ENCODE peak calls at places on chromosomes 13 and 19, in nine cellular contexts. One of them, this sample, is unnamed.

GRCh38 chr19:17755533-17755885 is 4.2 kb downstream of the FCHO1 start:
- DNase-seq in BE2C: no peak
- DNase-seq in stimulated activated CD8-positive, alpha-beta memory T cell treated with anti-CD3 and anti-CD28 coated beads, Interleukin-12 subunit alpha, Interleukin-12 subunit beta, amount 100 ng/mL, for 4 hours: no peak
- DNase-seq in CD8-positive, alpha-beta T cell: no peak
- DNase-seq in upper lobe of left lung: no peak
- DNase-seq in mucosa of gallbladder: no peak
- DNase-seq in HuH-7.5: no peak
- DNase-seq in HEK293T: no peak
- DNase-seq in activated naive CD4-positive, alpha-beta T cell treated with anti-CD3 and anti-CD28 coated beads, Interleukin-2, amount 10 ng/mL, durations not matched to agents 7 days and 5 days: no peak
- DNase-seq in this sample: no peak

GRCh38 chr13:40662866-40663265 is 3.6 kb downstream of the FOXO1 start:
- DNase-seq in BE2C: no peak
- DNase-seq in stimulated activated CD8-positive, alpha-beta memory T cell treated with anti-CD3 and anti-CD28 coated beads, Interleukin-12 subunit alpha, Interleukin-12 subunit beta, amount 100 ng/mL, for 4 hours: no peak
- DNase-seq in CD8-positive, alpha-beta T cell: no peak
- DNase-seq in upper lobe of left lung: no peak
- DNase-seq in mucosa of gallbladder: no peak
- DNase-seq in HuH-7.5: no peak
- DNase-seq in HEK293T: no peak
- DNase-seq in activated naive CD4-positive, alpha-beta T cell treated with anti-CD3 and anti-CD28 coated beads, Interleukin-2, amount 10 ng/mL, durations not matched to agents 7 days and 5 days: no peak
- DNase-seq in this sample: no peak

GRCh38 chr19:23998568-23998967 is 83.9 kb downstream of the ZNF726 start:
- DNase-seq in BE2C: no peak
- DNase-seq in stimulated activated CD8-positive, alpha-beta memory T cell treated with anti-CD3 and anti-CD28 coated beads, Interleukin-12 subunit alpha, Interleukin-12 subunit beta, amount 100 ng/mL, for 4 hours: no peak
- DNase-seq in CD8-positive, alpha-beta T cell: no peak
- DNase-seq in upper lobe of left lung: no peak
- DNase-seq in mucosa of gallbladder: no peak
- DNase-seq in HuH-7.5: no peak
- DNase-seq in HEK293T: no peak
- DNase-seq in activated naive CD4-positive, alpha-beta T cell treated with anti-CD3 and anti-CD28 coated beads, Interleukin-2, amount 10 ng/mL, durations not matched to agents 7 days and 5 days: no peak
- DNase-seq in this sample: no peak

GRCh38 chr19:21468791-21469190 is 36.6 kb upstream of the ZNF429 start:
- DNase-seq in BE2C: no peak
- DNase-seq in stimulated activated CD8-positive, alpha-beta memory T cell treated with anti-CD3 and anti-CD28 coated beads, Interleukin-12 subunit alpha, Interleukin-12 subunit beta, amount 100 ng/mL, for 4 hours: no peak
- DNase-seq in CD8-positive, alpha-beta T cell: no peak
- DNase-seq in upper lobe of left lung: no peak
- DNase-seq in mucosa of gallbladder: no peak
- DNase-seq in HuH-7.5: no peak
- DNase-seq in HEK293T: no peak
- DNase-seq in activated naive CD4-positive, alpha-beta T cell treated with anti-CD3 and anti-CD28 coated beads, Interleukin-2, amount 10 ng/mL, durations not matched to agents 7 days and 5 days: no peak
- DNase-seq in this sample: no peak

GRCh38 chr13:113350065-113350937 is 13.6 kb downstream of the GRTP1 start:
- DNase-seq in BE2C: no peak
- DNase-seq in stimulated activated CD8-positive, alpha-beta memory T cell treated with anti-CD3 and anti-CD28 coated beads, Interleukin-12 subunit alpha, Interleukin-12 subunit beta, amount 100 ng/mL, for 4 hours: no peak
- DNase-seq in CD8-positive, alpha-beta T cell: no peak
- DNase-seq in upper lobe of left lung: no peak
- DNase-seq in mucosa of gallbladder: no peak
- DNase-seq in HuH-7.5: no peak
- DNase-seq in HEK293T: no peak
- DNase-seq in activated naive CD4-positive, alpha-beta T cell treated with anti-CD3 and anti-CD28 coated beads, Interleukin-2, amount 10 ng/mL, durations not matched to agents 7 days and 5 days: no peak
- DNase-seq in this sample: no peak

GRCh38 chr19:50759886-50760285 is 10.4 kb upstream of the GPR32 start:
- DNase-seq in BE2C: peak
- DNase-seq in stimulated activated CD8-positive, alpha-beta memory T cell treated with anti-CD3 and anti-CD28 coated beads, Interleukin-12 subunit alpha, Interleukin-12 subunit beta, amount 100 ng/mL, for 4 hours: no peak
- DNase-seq in CD8-positive, alpha-beta T cell: no peak
- DNase-seq in upper lobe of left lung: no peak
- DNase-seq in mucosa of gallbladder: no peak
- DNase-seq in HuH-7.5: no peak
- DNase-seq in HEK293T: peak
- DNase-seq in activated naive CD4-positive, alpha-beta T cell treated with anti-CD3 and anti-CD28 coated beads, Interleukin-2, amount 10 ng/mL, durations not matched to agents 7 days and 5 days: no peak
- DNase-seq in this sample: no peak

GRCh38 chr19:46685189-46685588 is 24.2 kb upstream of the DACT3 start:
- DNase-seq in BE2C: no peak
- DNase-seq in stimulated activated CD8-positive, alpha-beta memory T cell treated with anti-CD3 and anti-CD28 coated beads, Interleukin-12 subunit alpha, Interleukin-12 subunit beta, amount 100 ng/mL, for 4 hours: no peak
- DNase-seq in CD8-positive, alpha-beta T cell: no peak
- DNase-seq in upper lobe of left lung: no peak
- DNase-seq in mucosa of gallbladder: no peak
- DNase-seq in HuH-7.5: no peak
- DNase-seq in HEK293T: no peak
- DNase-seq in activated naive CD4-positive, alpha-beta T cell treated with anti-CD3 and anti-CD28 coated beads, Interleukin-2, amount 10 ng/mL, durations not matched to agents 7 days and 5 days: no peak
- DNase-seq in this sample: no peak

GRCh38 chr19:45526143-45526542 is 18.9 kb downstream of the VASP start:
- DNase-seq in BE2C: peak
- DNase-seq in stimulated activated CD8-positive, alpha-beta memory T cell treated with anti-CD3 and anti-CD28 coated beads, Interleukin-12 subunit alpha, Interleukin-12 subunit beta, amount 100 ng/mL, for 4 hours: no peak
- DNase-seq in CD8-positive, alpha-beta T cell: no peak
- DNase-seq in upper lobe of left lung: peak
- DNase-seq in mucosa of gallbladder: peak
- DNase-seq in HuH-7.5: peak
- DNase-seq in HEK293T: peak
- DNase-seq in activated naive CD4-positive, alpha-beta T cell treated with anti-CD3 and anti-CD28 coated beads, Interleukin-2, amount 10 ng/mL, durations not matched to agents 7 days and 5 days: no peak
- DNase-seq in this sample: peak

GRCh38 chr13:40137400-40137799 is 481.9 kb downstream of the COG6 start:
- DNase-seq in BE2C: no peak
- DNase-seq in stimulated activated CD8-positive, alpha-beta memory T cell treated with anti-CD3 and anti-CD28 coated beads, Interleukin-12 subunit alpha, Interleukin-12 subunit beta, amount 100 ng/mL, for 4 hours: no peak
- DNase-seq in CD8-positive, alpha-beta T cell: no peak
- DNase-seq in upper lobe of left lung: no peak
- DNase-seq in mucosa of gallbladder: no peak
- DNase-seq in HuH-7.5: no peak
- DNase-seq in HEK293T: no peak
- DNase-seq in activated naive CD4-positive, alpha-beta T cell treated with anti-CD3 and anti-CD28 coated beads, Interleukin-2, amount 10 ng/mL, durations not matched to agents 7 days and 5 days: no peak
- DNase-seq in this sample: no peak

GRCh38 chr19:322616-323015 is 22.0 kb downstream of the MIER2 start:
- DNase-seq in BE2C: no peak
- DNase-seq in stimulated activated CD8-positive, alpha-beta memory T cell treated with anti-CD3 and anti-CD28 coated beads, Interleukin-12 subunit alpha, Interleukin-12 subunit beta, amount 100 ng/mL, for 4 hours: no peak
- DNase-seq in CD8-positive, alpha-beta T cell: no peak
- DNase-seq in upper lobe of left lung: no peak
- DNase-seq in mucosa of gallbladder: no peak
- DNase-seq in HuH-7.5: no peak
- DNase-seq in HEK293T: no peak
- DNase-seq in activated naive CD4-positive, alpha-beta T cell treated with anti-CD3 and anti-CD28 coated beads, Interleukin-2, amount 10 ng/mL, durations not matched to agents 7 days and 5 days: no peak
- DNase-seq in this sample: no peak

GRCh38 chr19:7191946-7192691 is 102.1 kb downstream of the INSR start:
- DNase-seq in BE2C: no peak
- DNase-seq in stimulated activated CD8-positive, alpha-beta memory T cell treated with anti-CD3 and anti-CD28 coated beads, Interleukin-12 subunit alpha, Interleukin-12 subunit beta, amount 100 ng/mL, for 4 hours: peak
- DNase-seq in CD8-positive, alpha-beta T cell: peak
- DNase-seq in upper lobe of left lung: peak
- DNase-seq in mucosa of gallbladder: no peak
- DNase-seq in HuH-7.5: no peak
- DNase-seq in HEK293T: no peak
- DNase-seq in activated naive CD4-positive, alpha-beta T cell treated with anti-CD3 and anti-CD28 coated beads, Interleukin-2, amount 10 ng/mL, durations not matched to agents 7 days and 5 days: peak
- DNase-seq in this sample: no peak

GRCh38 chr13:79642596-79642995 is 161.6 kb downstream of the NDFIP2 start:
- DNase-seq in BE2C: no peak
- DNase-seq in stimulated activated CD8-positive, alpha-beta memory T cell treated with anti-CD3 and anti-CD28 coated beads, Interleukin-12 subunit alpha, Interleukin-12 subunit beta, amount 100 ng/mL, for 4 hours: no peak
- DNase-seq in CD8-positive, alpha-beta T cell: no peak
- DNase-seq in upper lobe of left lung: no peak
- DNase-seq in mucosa of gallbladder: no peak
- DNase-seq in HuH-7.5: no peak
- DNase-seq in HEK293T: no peak
- DNase-seq in activated naive CD4-positive, alpha-beta T cell treated with anti-CD3 and anti-CD28 coated beads, Interleukin-2, amount 10 ng/mL, durations not matched to agents 7 days and 5 days: no peak
- DNase-seq in this sample: no peak

GRCh38 chr13:51330741-51331140 is 8.8 kb upstream of the SERPINE3 start:
- DNase-seq in BE2C: no peak
- DNase-seq in stimulated activated CD8-positive, alpha-beta memory T cell treated with anti-CD3 and anti-CD28 coated beads, Interleukin-12 subunit alpha, Interleukin-12 subunit beta, amount 100 ng/mL, for 4 hours: no peak
- DNase-seq in CD8-positive, alpha-beta T cell: no peak
- DNase-seq in upper lobe of left lung: no peak
- DNase-seq in mucosa of gallbladder: no peak
- DNase-seq in HuH-7.5: no peak
- DNase-seq in HEK293T: no peak
- DNase-seq in activated naive CD4-positive, alpha-beta T cell treated with anti-CD3 and anti-CD28 coated beads, Interleukin-2, amount 10 ng/mL, durations not matched to agents 7 days and 5 days: no peak
- DNase-seq in this sample: no peak

GRCh38 chr19:55070755-55071502 is 4.7 kb upstream of the EPS8L1 start:
- DNase-seq in BE2C: no peak
- DNase-seq in stimulated activated CD8-positive, alpha-beta memory T cell treated with anti-CD3 and anti-CD28 coated beads, Interleukin-12 subunit alpha, Interleukin-12 subunit beta, amount 100 ng/mL, for 4 hours: no peak
- DNase-seq in CD8-positive, alpha-beta T cell: no peak
- DNase-seq in upper lobe of left lung: no peak
- DNase-seq in mucosa of gallbladder: peak
- DNase-seq in HuH-7.5: no peak
- DNase-seq in HEK293T: no peak
- DNase-seq in activated naive CD4-positive, alpha-beta T cell treated with anti-CD3 and anti-CD28 coated beads, Interleukin-2, amount 10 ng/mL, durations not matched to agents 7 days and 5 days: no peak
- DNase-seq in this sample: peak

GRCh38 chr13:110464547-110465343 is 96.8 kb downstream of the RAB20 start:
- DNase-seq in BE2C: no peak
- DNase-seq in stimulated activated CD8-positive, alpha-beta memory T cell treated with anti-CD3 and anti-CD28 coated beads, Interleukin-12 subunit alpha, Interleukin-12 subunit beta, amount 100 ng/mL, for 4 hours: no peak
- DNase-seq in CD8-positive, alpha-beta T cell: no peak
- DNase-seq in upper lobe of left lung: no peak
- DNase-seq in mucosa of gallbladder: no peak
- DNase-seq in HuH-7.5: no peak
- DNase-seq in HEK293T: no peak
- DNase-seq in activated naive CD4-positive, alpha-beta T cell treated with anti-CD3 and anti-CD28 coated beads, Interleukin-2, amount 10 ng/mL, durations not matched to agents 7 days and 5 days: no peak
- DNase-seq in this sample: no peak

GRCh38 chr19:49874503-49875157 is 2.5 kb downstream of the AKT1S1 start:
- DNase-seq in BE2C: no peak
- DNase-seq in stimulated activated CD8-positive, alpha-beta memory T cell treated with anti-CD3 and anti-CD28 coated beads, Interleukin-12 subunit alpha, Interleukin-12 subunit beta, amount 100 ng/mL, for 4 hours: no peak
- DNase-seq in CD8-positive, alpha-beta T cell: no peak
- DNase-seq in upper lobe of left lung: no peak
- DNase-seq in mucosa of gallbladder: no peak
- DNase-seq in HuH-7.5: no peak
- DNase-seq in HEK293T: no peak
- DNase-seq in activated naive CD4-positive, alpha-beta T cell treated with anti-CD3 and anti-CD28 coated beads, Interleukin-2, amount 10 ng/mL, durations not matched to agents 7 days and 5 days: no peak
- DNase-seq in this sample: no peak

GRCh38 chr19:39824143-39825092 is 9.5 kb downstream of the DYRK1B start:
- DNase-seq in BE2C: peak
- DNase-seq in stimulated activated CD8-positive, alpha-beta memory T cell treated with anti-CD3 and anti-CD28 coated beads, Interleukin-12 subunit alpha, Interleukin-12 subunit beta, amount 100 ng/mL, for 4 hours: peak
- DNase-seq in CD8-positive, alpha-beta T cell: peak
- DNase-seq in upper lobe of left lung: peak
- DNase-seq in mucosa of gallbladder: peak
- DNase-seq in HuH-7.5: peak
- DNase-seq in HEK293T: peak
- DNase-seq in activated naive CD4-positive, alpha-beta T cell treated with anti-CD3 and anti-CD28 coated beads, Interleukin-2, amount 10 ng/mL, durations not matched to agents 7 days and 5 days: peak
- DNase-seq in this sample: no peak

GRCh38 chr19:48724796-48725753 is 5.5 kb upstream of the MAMSTR start:
- DNase-seq in BE2C: peak
- DNase-seq in stimulated activated CD8-positive, alpha-beta memory T cell treated with anti-CD3 and anti-CD28 coated beads, Interleukin-12 subunit alpha, Interleukin-12 subunit beta, amount 100 ng/mL, for 4 hours: no peak
- DNase-seq in CD8-positive, alpha-beta T cell: no peak
- DNase-seq in upper lobe of left lung: no peak
- DNase-seq in mucosa of gallbladder: peak
- DNase-seq in HuH-7.5: no peak
- DNase-seq in HEK293T: peak
- DNase-seq in activated naive CD4-positive, alpha-beta T cell treated with anti-CD3 and anti-CD28 coated beads, Interleukin-2, amount 10 ng/mL, durations not matched to agents 7 days and 5 days: no peak
- DNase-seq in this sample: peak

GRCh38 chr13:75052616-75053015 is 429.4 kb downstream of the TBC1D4 start:
- DNase-seq in BE2C: no peak
- DNase-seq in stimulated activated CD8-positive, alpha-beta memory T cell treated with anti-CD3 and anti-CD28 coated beads, Interleukin-12 subunit alpha, Interleukin-12 subunit beta, amount 100 ng/mL, for 4 hours: no peak
- DNase-seq in CD8-positive, alpha-beta T cell: no peak
- DNase-seq in upper lobe of left lung: no peak
- DNase-seq in mucosa of gallbladder: no peak
- DNase-seq in HuH-7.5: no peak
- DNase-seq in HEK293T: no peak
- DNase-seq in activated naive CD4-positive, alpha-beta T cell treated with anti-CD3 and anti-CD28 coated beads, Interleukin-2, amount 10 ng/mL, durations not matched to agents 7 days and 5 days: no peak
- DNase-seq in this sample: no peak

GRCh38 chr13:113211774-113212173 is 2.4 kb downstream of the CUL4A start:
- DNase-seq in BE2C: peak
- DNase-seq in stimulated activated CD8-positive, alpha-beta memory T cell treated with anti-CD3 and anti-CD28 coated beads, Interleukin-12 subunit alpha, Interleukin-12 subunit beta, amount 100 ng/mL, for 4 hours: no peak
- DNase-seq in CD8-positive, alpha-beta T cell: no peak
- DNase-seq in upper lobe of left lung: no peak
- DNase-seq in mucosa of gallbladder: no peak
- DNase-seq in HuH-7.5: no peak
- DNase-seq in HEK293T: no peak
- DNase-seq in activated naive CD4-positive, alpha-beta T cell treated with anti-CD3 and anti-CD28 coated beads, Interleukin-2, amount 10 ng/mL, durations not matched to agents 7 days and 5 days: peak
- DNase-seq in this sample: no peak

GRCh38 chr13:77563110-77563509 is 27.6 kb downstream of the SCEL start:
- DNase-seq in BE2C: no peak
- DNase-seq in stimulated activated CD8-positive, alpha-beta memory T cell treated with anti-CD3 and anti-CD28 coated beads, Interleukin-12 subunit alpha, Interleukin-12 subunit beta, amount 100 ng/mL, for 4 hours: no peak
- DNase-seq in CD8-positive, alpha-beta T cell: no peak
- DNase-seq in upper lobe of left lung: no peak
- DNase-seq in mucosa of gallbladder: no peak
- DNase-seq in HuH-7.5: no peak
- DNase-seq in HEK293T: no peak
- DNase-seq in activated naive CD4-positive, alpha-beta T cell treated with anti-CD3 and anti-CD28 coated beads, Interleukin-2, amount 10 ng/mL, durations not matched to agents 7 days and 5 days: no peak
- DNase-seq in this sample: no peak

GRCh38 chr13:43122706-43123268 is 99.4 kb downstream of the DNAJC15 start:
- DNase-seq in BE2C: peak
- DNase-seq in stimulated activated CD8-positive, alpha-beta memory T cell treated with anti-CD3 and anti-CD28 coated beads, Interleukin-12 subunit alpha, Interleukin-12 subunit beta, amount 100 ng/mL, for 4 hours: no peak
- DNase-seq in CD8-positive, alpha-beta T cell: no peak
- DNase-seq in upper lobe of left lung: no peak
- DNase-seq in mucosa of gallbladder: no peak
- DNase-seq in HuH-7.5: no peak
- DNase-seq in HEK293T: no peak
- DNase-seq in activated naive CD4-positive, alpha-beta T cell treated with anti-CD3 and anti-CD28 coated beads, Interleukin-2, amount 10 ng/mL, durations not matched to agents 7 days and 5 days: no peak
- DNase-seq in this sample: no peak

GRCh38 chr19:6047741-6048231 is 62.5 kb downstream of the RFX2 start:
- DNase-seq in BE2C: peak
- DNase-seq in stimulated activated CD8-positive, alpha-beta memory T cell treated with anti-CD3 and anti-CD28 coated beads, Interleukin-12 subunit alpha, Interleukin-12 subunit beta, amount 100 ng/mL, for 4 hours: no peak
- DNase-seq in CD8-positive, alpha-beta T cell: no peak
- DNase-seq in upper lobe of left lung: no peak
- DNase-seq in mucosa of gallbladder: peak
- DNase-seq in HuH-7.5: peak
- DNase-seq in HEK293T: peak
- DNase-seq in activated naive CD4-positive, alpha-beta T cell treated with anti-CD3 and anti-CD28 coated beads, Interleukin-2, amount 10 ng/mL, durations not matched to agents 7 days and 5 days: no peak
- DNase-seq in this sample: peak

GRCh38 chr19:9362905-9363304 is at the start of gene ZNF177:
- DNase-seq in BE2C: peak
- DNase-seq in stimulated activated CD8-positive, alpha-beta memory T cell treated with anti-CD3 and anti-CD28 coated beads, Interleukin-12 subunit alpha, Interleukin-12 subunit beta, amount 100 ng/mL, for 4 hours: no peak
- DNase-seq in CD8-positive, alpha-beta T cell: no peak
- DNase-seq in upper lobe of left lung: no peak
- DNase-seq in mucosa of gallbladder: no peak
- DNase-seq in HuH-7.5: no peak
- DNase-seq in HEK293T: no peak
- DNase-seq in activated naive CD4-positive, alpha-beta T cell treated with anti-CD3 and anti-CD28 coated beads, Interleukin-2, amount 10 ng/mL, durations not matched to agents 7 days and 5 days: peak
- DNase-seq in this sample: no peak

GRCh38 chr13:48920730-48921129 is 55.0 kb upstream of the FNDC3A start:
- DNase-seq in BE2C: no peak
- DNase-seq in stimulated activated CD8-positive, alpha-beta memory T cell treated with anti-CD3 and anti-CD28 coated beads, Interleukin-12 subunit alpha, Interleukin-12 subunit beta, amount 100 ng/mL, for 4 hours: no peak
- DNase-seq in CD8-positive, alpha-beta T cell: no peak
- DNase-seq in upper lobe of left lung: no peak
- DNase-seq in mucosa of gallbladder: no peak
- DNase-seq in HuH-7.5: no peak
- DNase-seq in HEK293T: no peak
- DNase-seq in activated naive CD4-positive, alpha-beta T cell treated with anti-CD3 and anti-CD28 coated beads, Interleukin-2, amount 10 ng/mL, durations not matched to agents 7 days and 5 days: no peak
- DNase-seq in this sample: no peak

GRCh38 chr13:89816404-89816803 is 1531.1 kb upstream of the MIR17HG start:
- DNase-seq in BE2C: no peak
- DNase-seq in stimulated activated CD8-positive, alpha-beta memory T cell treated with anti-CD3 and anti-CD28 coated beads, Interleukin-12 subunit alpha, Interleukin-12 subunit beta, amount 100 ng/mL, for 4 hours: no peak
- DNase-seq in CD8-positive, alpha-beta T cell: no peak
- DNase-seq in upper lobe of left lung: no peak
- DNase-seq in mucosa of gallbladder: no peak
- DNase-seq in HuH-7.5: no peak
- DNase-seq in HEK293T: no peak
- DNase-seq in activated naive CD4-positive, alpha-beta T cell treated with anti-CD3 and anti-CD28 coated beads, Interleukin-2, amount 10 ng/mL, durations not matched to agents 7 days and 5 days: no peak
- DNase-seq in this sample: no peak

GRCh38 chr19:29467824-29468401 is 57.9 kb upstream of the VSTM2B start:
- DNase-seq in BE2C: peak
- DNase-seq in stimulated activated CD8-positive, alpha-beta memory T cell treated with anti-CD3 and anti-CD28 coated beads, Interleukin-12 subunit alpha, Interleukin-12 subunit beta, amount 100 ng/mL, for 4 hours: no peak
- DNase-seq in CD8-positive, alpha-beta T cell: peak
- DNase-seq in upper lobe of left lung: no peak
- DNase-seq in mucosa of gallbladder: peak
- DNase-seq in HuH-7.5: no peak
- DNase-seq in HEK293T: peak
- DNase-seq in activated naive CD4-positive, alpha-beta T cell treated with anti-CD3 and anti-CD28 coated beads, Interleukin-2, amount 10 ng/mL, durations not matched to agents 7 days and 5 days: peak
- DNase-seq in this sample: peak

GRCh38 chr13:37187110-37187509 is 81.6 kb upstream of the CSNK1A1L start:
- DNase-seq in BE2C: no peak
- DNase-seq in stimulated activated CD8-positive, alpha-beta memory T cell treated with anti-CD3 and anti-CD28 coated beads, Interleukin-12 subunit alpha, Interleukin-12 subunit beta, amount 100 ng/mL, for 4 hours: no peak
- DNase-seq in CD8-positive, alpha-beta T cell: no peak
- DNase-seq in upper lobe of left lung: no peak
- DNase-seq in mucosa of gallbladder: no peak
- DNase-seq in HuH-7.5: no peak
- DNase-seq in HEK293T: no peak
- DNase-seq in activated naive CD4-positive, alpha-beta T cell treated with anti-CD3 and anti-CD28 coated beads, Interleukin-2, amount 10 ng/mL, durations not matched to agents 7 days and 5 days: no peak
- DNase-seq in this sample: no peak

GRCh38 chr13:34364633-34365032 is 546.7 kb downstream of the RFC3 start:
- DNase-seq in BE2C: no peak
- DNase-seq in stimulated activated CD8-positive, alpha-beta memory T cell treated with anti-CD3 and anti-CD28 coated beads, Interleukin-12 subunit alpha, Interleukin-12 subunit beta, amount 100 ng/mL, for 4 hours: no peak
- DNase-seq in CD8-positive, alpha-beta T cell: no peak
- DNase-seq in upper lobe of left lung: no peak
- DNase-seq in mucosa of gallbladder: no peak
- DNase-seq in HuH-7.5: no peak
- DNase-seq in HEK293T: no peak
- DNase-seq in activated naive CD4-positive, alpha-beta T cell treated with anti-CD3 and anti-CD28 coated beads, Interleukin-2, amount 10 ng/mL, durations not matched to agents 7 days and 5 days: no peak
- DNase-seq in this sample: no peak

This sample was measured in Calu3.